ENCODE peak calls at places on chromosomes 2 and 18, in four cellular contexts. H, L, X and C are unnamed samples.
A peak's percentile ranks its signal among the peaks of the same experiment; 100 is the strongest.

GRCh38 chr2:57906152-57906732 is 140.4 kb upstream of the VRK2 start:
- DNase-seq in H (peak; percentile 62), L (peak; percentile 39), X (no peak), C (peak; percentile 14)

GRCh38 chr2:57881998-57882884 is 164.4 kb upstream of the VRK2 start:
- DNase-seq in X (no peak), H (peak; percentile 35), L (no peak), C (no peak)

GRCh38 chr2:54274781-54275242 is 18.8 kb upstream of the TSPYL6 start:
- DNase-seq in H (no peak), L (no peak), X (no peak), C (peak; percentile 70)

GRCh38 chr2:233453916-233454315 is 99.6 kb downstream of the DGKD start:
- DNase-seq in L (no peak), X (no peak), H (no peak), C (no peak)

GRCh38 chr18:9287037-9287436 is 47.5 kb upstream of the TWSG1 start:
- DNase-seq in L (no peak), X (no peak), H (no peak), C (no peak)

GRCh38 chr2:150643106-150643730 is 155.8 kb upstream of the RND3 start:
- DNase-seq in H (no peak), L (no peak), X (no peak), C (no peak)

GRCh38 chr2:148122788-148123187 is 101.9 kb downstream of the MBD5 start:
- DNase-seq in L (no peak), X (no peak), H (no peak), C (no peak)

GRCh38 chr2:9010866-9011265 is 7.4 kb upstream of the MBOAT2 start:
- DNase-seq in L (no peak), X (no peak), H (no peak), C (no peak)

GRCh38 chr2:53600835-53601234 is 166.8 kb upstream of the CHAC2 start:
- DNase-seq in L (no peak), X (no peak), H (no peak), C (no peak)

GRCh38 chr2:12318427-12319057 is 398.2 kb upstream of the TRIB2 start:
- DNase-seq in L (no peak), X (no peak), H (no peak), C (no peak)

GRCh38 chr18:41466436-41467160 is 488.4 kb upstream of the PIK3C3 start:
- DNase-seq in X (no peak), H (no peak), L (no peak), C (no peak)

GRCh38 chr2:170235860-170236638 is 58.1 kb downstream of the MYO3B start:
- DNase-seq in L (peak; percentile 21), H (peak; percentile 54), X (no peak), C (peak; percentile 42)

GRCh38 chr18:44673256-44673950 is 7.3 kb upstream of the SETBP1 start:
- DNase-seq in L (no peak), X (no peak), H (no peak), C (no peak)

GRCh38 chr2:173448938-173449471 is 94.3 kb downstream of the CDCA7 start:
- DNase-seq in L (peak; percentile 84), H (peak; percentile 87), X (peak; percentile 88), C (peak; percentile 68)

GRCh38 chr2:238272156-238272555 is 16.3 kb downstream of the PER2 start:
- DNase-seq in X (peak; percentile 16), H (no peak), L (no peak), C (no peak)

GRCh38 chr2:239869272-239870155 is 155.6 kb downstream of the NDUFA10 start:
- DNase-seq in X (no peak), L (no peak), H (no peak), C (no peak)

GRCh38 chr2:96541326-96541725 is 4.8 kb downstream of the ARID5A start:
- DNase-seq in X (no peak), H (no peak), L (no peak), C (no peak)

GRCh38 chr2:153595939-153596338 is 117.4 kb upstream of the RPRM start:
- DNase-seq in X (no peak), H (no peak), L (no peak), C (no peak)

GRCh38 chr2:36052819-36053218 is 302.8 kb upstream of the CRIM1 start:
- DNase-seq in L (no peak), X (no peak), H (no peak), C (no peak)

GRCh38 chr18:11260963-11261441 is 111.6 kb upstream of the PIEZO2 start:
- DNase-seq in H (no peak), X (no peak), L (no peak), C (no peak)

GRCh38 chr2:240916571-240917008 is 10.5 kb downstream of the CROCC2 start:
- DNase-seq in L (no peak), H (no peak), X (peak; percentile 87), C (no peak)

GRCh38 chr2:60834270-60834717 is 47.1 kb upstream of the REL start:
- DNase-seq in X (no peak), H (no peak), L (no peak), C (no peak)

GRCh38 chr2:134718956-134719814 is at the start of gene TMEM163:
- DNase-seq in H (no peak), X (no peak), L (peak; percentile 26), C (no peak)

GRCh38 chr2:189204322-189204941 is 24.9 kb upstream of the COL5A2 start:
- DNase-seq in X (no peak), H (no peak), L (peak; percentile 6), C (no peak)

GRCh38 chr2:236507393-236508085 is 62.1 kb upstream of the ACKR3 start:
- DNase-seq in H (no peak), L (peak; percentile 60), X (peak; percentile 42), C (no peak)

GRCh38 chr2:238415036-238415764 is 11.5 kb upstream of the ASB1 start:
- DNase-seq in X (no peak), L (peak; percentile 82), H (no peak), C (no peak)

GRCh38 chr2:111169924-111170323 is 49.2 kb downstream of the BCL2L11 start:
- DNase-seq in X (no peak), L (no peak), H (no peak), C (no peak)

GRCh38 chr2:111173338-111173737 is 52.6 kb downstream of the BCL2L11 start:
- DNase-seq in L (no peak), X (no peak), H (no peak), C (no peak)

GRCh38 chr2:111171337-111171930 is 50.7 kb downstream of the BCL2L11 start:
- DNase-seq in X (no peak), L (no peak), H (no peak), C (no peak)

GRCh38 chr2:111173856-111174255 is 53.1 kb downstream of the BCL2L11 start:
- DNase-seq in H (no peak), X (no peak), L (no peak), C (no peak)

DNA sequence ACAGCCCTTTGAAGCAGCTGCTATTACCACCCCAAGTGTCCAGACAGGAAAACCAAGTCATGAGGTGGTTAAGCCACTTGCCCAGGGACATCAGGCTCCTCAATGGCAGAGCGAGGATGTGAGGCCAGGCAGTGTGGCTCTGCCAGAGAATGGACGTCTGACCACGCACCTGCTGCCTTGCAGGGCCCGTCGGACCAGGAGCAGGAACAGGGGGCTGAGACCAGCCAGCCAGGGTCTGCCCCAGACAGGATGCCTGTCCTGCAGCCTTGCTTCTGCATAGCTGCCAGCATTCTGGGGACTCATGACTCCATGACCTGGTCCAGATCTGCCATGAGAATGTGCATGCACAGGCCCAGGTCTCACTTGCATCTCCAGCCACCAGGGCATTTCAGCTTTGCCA is 52.0 kb downstream of the BCL2L11 start:
- DNase-seq in H (no peak), L (no peak), X (no peak), C (no peak)
- H3K4me3 ChIP-seq in H (no peak overlapping the region), L (no peak overlapping the region), X (no peak overlapping the region), C (no peak overlapping the region)

DNA sequence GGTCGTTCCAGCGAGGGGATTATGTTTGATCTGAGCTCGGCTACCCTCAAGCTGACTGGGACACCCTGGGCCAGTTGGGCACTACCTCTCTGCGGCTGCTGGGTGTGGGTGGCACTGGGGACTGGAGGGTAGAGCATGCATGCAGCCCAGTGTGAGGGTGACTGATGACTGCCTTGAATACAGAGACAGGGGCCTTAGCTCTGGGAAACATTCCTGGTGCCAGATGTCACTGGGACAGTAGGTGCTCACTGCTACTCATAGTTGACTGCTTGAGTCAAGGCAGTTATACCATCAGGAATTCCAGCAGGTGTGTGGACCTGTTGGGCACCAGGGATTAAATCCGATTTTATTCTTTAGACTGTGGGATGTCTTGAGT is 33.6 kb upstream of the ATP6V1B1 start:
- DNase-seq in H (peak; percentile 50), L (no peak), X (no peak), C (no peak)
- H3K4me3 ChIP-seq in H (peak overlapping the region; percentile 89), L (no peak overlapping the region), X (no peak overlapping the region), C (no peak overlapping the region)

GRCh38 chr2:221969830-221970144 is 329.0 kb downstream of the PAX3 start:
- DNase-seq in L (no peak), X (no peak), H (no peak), C (no peak)

GRCh38 chr2:221973902-221974301 is 324.9 kb downstream of the PAX3 start:
- DNase-seq in H (no peak), X (no peak), L (no peak), C (no peak)

GRCh38 chr2:221975151-221975550 is 323.6 kb downstream of the PAX3 start:
- DNase-seq in X (no peak), H (no peak), L (no peak), C (no peak)

GRCh38 chr2:221973502-221973901 is 325.3 kb downstream of the PAX3 start:
- DNase-seq in X (no peak), L (no peak), H (no peak), C (no peak)

DNA sequence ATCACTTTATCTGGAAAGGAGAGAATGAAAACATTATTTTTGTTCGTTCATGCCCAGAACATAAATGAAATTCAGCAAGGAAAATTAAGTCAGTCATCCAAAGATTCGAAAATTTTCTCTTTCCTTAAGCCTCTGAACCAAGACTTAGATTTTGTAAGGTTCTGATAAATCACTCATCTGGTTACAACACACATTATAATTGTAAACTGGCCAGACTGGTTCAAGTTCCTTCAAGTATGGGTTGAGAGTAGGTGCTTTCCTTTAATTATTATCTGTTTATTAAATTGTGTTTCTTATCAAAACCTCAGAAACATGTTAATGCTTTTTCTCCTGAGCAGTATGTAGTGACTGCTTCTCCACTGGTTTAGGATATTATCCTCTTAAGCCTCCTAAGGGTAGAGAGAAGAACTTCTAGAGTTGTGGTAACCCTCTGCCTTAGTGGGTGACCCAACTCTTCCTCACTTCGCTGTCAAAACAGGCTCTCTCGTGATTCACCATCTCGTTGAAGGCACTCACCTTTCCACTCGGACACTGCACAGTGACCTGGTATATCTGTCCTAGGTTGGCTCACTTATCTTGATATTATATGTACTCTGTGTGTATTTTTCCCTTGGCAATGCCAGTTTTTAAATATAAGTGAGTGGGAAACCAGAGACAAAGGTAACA is 325.9 kb downstream of the PAX3 start:
- DNase-seq in L (no peak), H (no peak), X (no peak), C (no peak)
- H3K4me3 ChIP-seq in L (no peak overlapping the region), H (no peak overlapping the region), X (no peak overlapping the region), C (no peak overlapping the region)

DNA sequence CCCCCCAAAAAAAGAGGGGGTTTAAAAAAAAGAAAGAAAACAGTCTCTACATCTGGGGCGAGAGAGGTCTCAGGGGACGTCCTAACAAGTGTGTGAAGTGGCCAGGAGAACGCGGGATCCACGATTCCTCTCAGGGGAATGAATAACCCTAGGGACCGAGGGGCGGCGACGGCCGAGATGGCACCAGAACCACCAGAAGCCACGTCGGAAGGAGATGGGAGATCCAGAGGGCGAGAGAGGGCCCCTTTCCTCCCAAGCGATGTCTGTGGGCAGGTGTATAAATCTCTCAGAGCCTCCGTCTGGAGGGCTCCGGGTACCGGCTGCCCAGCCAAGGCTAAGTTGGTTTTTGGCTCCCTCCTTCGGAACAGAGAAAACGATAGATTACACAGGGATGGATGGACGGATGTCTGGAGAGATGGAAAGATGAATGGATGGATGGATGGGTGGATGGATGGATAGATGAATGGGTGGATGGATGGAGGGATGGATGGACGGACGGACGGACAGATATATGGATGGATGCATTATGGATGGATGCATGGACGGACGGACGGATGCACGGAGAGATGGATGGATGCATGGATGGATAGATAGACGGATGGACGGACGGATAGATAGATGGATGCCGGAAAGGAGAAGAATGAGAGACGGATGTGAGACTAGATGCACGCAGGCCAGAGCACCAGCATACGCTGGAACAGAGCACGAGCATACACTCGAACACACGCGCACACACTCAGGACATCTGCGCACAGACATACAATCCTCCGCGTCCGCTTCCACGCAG is 1.6 kb downstream of the EPHA4 start:
- DNase-seq in L (peak; percentile 23), H (no peak), X (no peak), C (no peak)
- H3K4me3 ChIP-seq in L (peak overlapping the region; percentile 93), H (no peak overlapping the region), X (peak overlapping the region; percentile 16), C (no peak overlapping the region)